ENCODE peak calls at places on chromosome 17, in seven cellular contexts. A is T47D, S is H1, O is SK-N-SH, V is GM12878, F is K562, M is HepG2. C is an unnamed sample.

GRCh38 chr17:82913304-82914043 is 73.7 kb upstream of the ZNF750 start:
- DNase-seq in A (peak; percentile 87), S (no peak), O (peak; percentile 79), V (no peak), F (no peak), M (peak; percentile 42), C (no peak)

GRCh38 chr17:20896153-20896649 is 146.6 kb downstream of the USP22 start:
- DNase-seq in A (no peak), S (no peak), O (no peak), V (no peak), F (no peak), M (no peak), C (no peak)

GRCh38 chr17:81143717-81144422 is 21.4 kb upstream of the PVALEF start:
- DNase-seq in A (no peak), S (no peak), O (no peak), V (no peak), F (no peak), M (no peak), C (no peak)

GRCh38 chr17:2057130-2057713 is 2.3 kb downstream of the HIC1 start:
- DNase-seq in A (no peak), S (no peak), O (no peak), V (no peak), F (no peak), M (no peak), C (no peak)

GRCh38 chr17:41421116-41421515 is 3.3 kb downstream of the KRT37 start:
- DNase-seq in A (peak; percentile 51), S (no peak), O (no peak), V (no peak), F (no peak), M (peak; percentile 40), C (no peak)

GRCh38 chr17:16928406-16929280 is 43.3 kb downstream of the TNFRSF13B start:
- DNase-seq in A (no peak), S (no peak), O (no peak), V (no peak), F (no peak), M (no peak), C (no peak)

GRCh38 chr17:41404024-41404651 is 6.7 kb upstream of the KRT31 start:
- DNase-seq in A (no peak), S (no peak), O (no peak), V (no peak), F (no peak), M (peak; percentile 95), C (peak; percentile 99)

GRCh38 chr17:56149266-56150036 is 3.8 kb upstream of the ANKFN1 start:
- DNase-seq in A (no peak), S (no peak), O (no peak), V (no peak), F (no peak), M (no peak), C (no peak)

GRCh38 chr17:58703137-58703846 is 10.9 kb downstream of the RAD51C start:
- DNase-seq in A (no peak), S (no peak), O (no peak), V (no peak), F (no peak), M (no peak), C (no peak)

GRCh38 chr17:32551186-32551955 is 64.6 kb downstream of the CDK5R1 start:
- DNase-seq in A (peak; percentile 18), S (no peak), O (no peak), V (peak; percentile 71), F (no peak), M (no peak), C (no peak)

GRCh38 chr17:15886804-15887203 is 58.1 kb upstream of the ADORA2B start:
- DNase-seq in A (no peak), S (no peak), O (no peak), V (no peak), F (no peak), M (no peak), C (no peak)

GRCh38 chr17:16989953-16990860 is 18.3 kb upstream of the TNFRSF13B start:
- DNase-seq in A (no peak), S (no peak), O (no peak), V (no peak), F (no peak), M (no peak), C (no peak)

GRCh38 chr17:48551601-48552452 is 6.9 kb upstream of the HOXB2 start:
- DNase-seq in A (no peak), S (no peak), O (no peak), V (no peak), F (no peak), M (no peak), C (no peak)

GRCh38 chr17:17137731-17138585 is 68.2 kb downstream of the PLD6 start:
- DNase-seq in A (no peak), S (no peak), O (no peak), V (no peak), F (no peak), M (no peak), C (no peak)

DNA sequence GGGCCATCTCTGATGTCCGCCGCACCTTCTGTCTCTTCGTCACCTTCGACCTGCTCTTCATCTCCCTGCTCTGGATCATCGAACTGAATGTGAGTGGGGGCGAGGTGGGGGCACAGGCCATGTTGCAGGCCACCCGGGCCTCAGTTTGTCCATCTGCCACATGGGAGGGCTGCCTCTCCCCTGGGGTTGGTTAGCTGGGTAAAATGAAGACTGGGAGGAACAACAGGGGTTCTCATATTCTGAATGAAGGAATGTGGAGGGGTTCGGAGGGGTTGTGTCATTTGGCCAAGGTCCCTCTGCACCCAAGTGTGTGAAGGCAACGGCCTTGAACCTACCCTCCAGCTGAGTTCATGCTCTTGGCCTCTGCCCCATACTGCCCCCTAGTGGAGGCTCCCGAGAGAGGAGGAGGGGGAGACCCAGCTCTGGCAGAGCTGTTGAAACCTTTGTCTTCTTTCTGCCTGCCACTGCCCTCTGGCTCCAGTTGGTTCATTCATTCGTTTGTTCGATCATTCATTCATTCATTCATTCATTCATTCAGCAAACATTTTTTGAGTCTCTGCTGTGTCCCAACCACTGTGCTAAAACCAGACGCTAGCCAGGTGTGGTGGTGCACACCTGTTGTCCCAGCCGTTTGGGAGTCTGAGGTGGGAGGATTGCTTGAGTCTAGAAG is 11.4 kb upstream of the TCAP start:
- DNase-seq in A (peak; percentile 78), S (no peak), O (peak; percentile 92), V (no peak), F (peak; percentile 89), M (peak; percentile 79), C (no peak)
- TF ChIP-seq JUND in A (no peak), S (no peak), O (no peak), V (no peak), F (peak; percentile 22), M (peak; percentile 53), C (no peak)

GRCh38 chr17:33927732-33928133 is 327.4 kb upstream of the CCL2 start:
- DNase-seq in A (no peak), S (no peak), O (peak; percentile 39), V (no peak), F (peak; percentile 50), M (no peak), C (no peak)
- TF ChIP-seq JUND in A (no peak), S (no peak), O (no peak), V (no peak), F (peak; percentile 53), M (no peak), C (no peak)

GRCh38 chr17:65561394-65562205 is at the start of gene AXIN2:
- DNase-seq in A (peak; percentile 99), S (peak; percentile 62), O (peak; percentile 100), V (no peak), F (peak; percentile 96), M (peak; percentile 97), C (peak; percentile 90)

GRCh38 chr17:65559802-65560627 is 1.4 kb downstream of the AXIN2 start:
- DNase-seq in A (no peak), S (no peak), O (peak; percentile 94), V (no peak), F (peak; percentile 51), M (peak; percentile 81), C (no peak)

GRCh38 chr17:65564793-65565192 is 3.3 kb upstream of the AXIN2 start:
- DNase-seq in A (no peak), S (no peak), O (peak; percentile 76), V (no peak), F (no peak), M (peak; percentile 83), C (no peak)

GRCh38 chr17:65560628-65561371 is 648 bp downstream of the AXIN2 start:
- DNase-seq in A (peak; percentile 77), S (peak; percentile 78), O (peak; percentile 92), V (no peak), F (peak; percentile 77), M (peak; percentile 96), C (peak; percentile 94)

DNA sequence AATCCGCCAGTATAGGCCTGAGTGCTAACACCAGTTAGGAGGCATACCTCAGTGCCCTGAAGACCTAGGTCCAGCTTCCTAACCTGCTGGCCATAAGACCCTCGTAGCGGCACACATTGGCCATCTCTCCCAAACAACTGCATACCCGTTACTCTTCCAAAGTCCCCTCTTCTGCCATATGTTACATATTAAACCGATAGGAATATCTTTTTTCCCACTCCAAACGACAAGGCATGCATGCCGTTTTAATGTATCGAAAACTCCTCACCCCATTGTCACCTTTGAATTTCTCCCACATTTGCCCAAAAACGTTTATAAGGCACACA is 721 bp upstream of the AXIN2 start:
- DNase-seq in A (no peak), S (no peak), O (no peak), V (no peak), F (no peak), M (no peak), C (no peak)
- TF ChIP-seq JUND in A (no peak), S (no peak), O (no peak), V (no peak), F (no peak), M (no peak), C (no peak)

GRCh38 chr17:57670769-57671545 is 74.1 kb downstream of the CCDC182 start:
- DNase-seq in A (no peak), S (no peak), O (no peak), V (no peak), F (no peak), M (no peak), C (no peak)
- TF ChIP-seq JUND in A (no peak), S (no peak), O (no peak), V (no peak), F (no peak), M (no peak), C (no peak)

GRCh38 chr17:29358421-29358820 is 31.7 kb upstream of the TAOK1 start:
- DNase-seq in A (no peak), S (no peak), O (no peak), V (no peak), F (no peak), M (no peak), C (no peak)
- TF ChIP-seq JUND in A (no peak), S (no peak), O (no peak), V (no peak), F (no peak), M (no peak), C (no peak)

C was measured in HCT116.